ENCODE peak calls at places on chromosome 20, in ten cellular contexts. E is adrenal gland, K is GM23338, B is astrocyte of the spinal cord, Y is HFFc6, W is WERI-Rb-1, T is GM06990, V is WTC11, N is endothelial cell, J is A549. G is an unnamed sample.

GRCh38 chr20:33373735-33374605 is 27.3 kb downstream of the CDK5RAP1 start:
- DNase-seq in T (no peak), Y (peak; percentile 93), J (peak; percentile 93), W (no peak), E (no peak), K (no peak), N (no peak), B (peak; percentile 71), V (no peak), G (peak; percentile 57)

GRCh38 chr20:1434571-1435336 is 31.9 kb downstream of the NSFL1C start:
- DNase-seq in E (no peak), Y (peak; percentile 91), N (peak; percentile 27), V (no peak), K (peak; percentile 54), B (peak; percentile 88), J (no peak), T (peak; percentile 43), W (no peak), G (peak; percentile 83)

GRCh38 chr20:44342240-44342639 is 5.4 kb downstream of the R3HDML start:
- DNase-seq in J (no peak), N (no peak), W (no peak), Y (no peak), T (no peak), V (no peak), B (no peak), E (peak; percentile 57), K (no peak), G (no peak)

GRCh38 chr20:3521852-3522740 is 51.3 kb downstream of the ATRN start:
- DNase-seq in Y (no peak), N (no peak), E (no peak), V (no peak), B (no peak), W (no peak), K (no peak), T (no peak), J (no peak), G (no peak)

GRCh38 chr20:61414455-61414991 is 162.5 kb downstream of the CDH4 start:
- DNase-seq in E (no peak), Y (no peak), J (no peak), N (no peak), B (no peak), W (no peak), T (no peak), V (no peak), K (no peak), G (no peak)

GRCh38 chr20:407097-407952 is 774 bp upstream of the RBCK1 start:
- DNase-seq in T (peak; percentile 87), E (peak; percentile 91), B (peak; percentile 77), Y (peak; percentile 63), V (peak; percentile 89), N (peak; percentile 73), W (peak; percentile 78), K (peak; percentile 93), J (peak; percentile 91), G (peak; percentile 76)

GRCh38 chr20:3090565-3090964 is 6.0 kb upstream of the AVP start:
- DNase-seq in T (no peak), N (no peak), J (no peak), V (no peak), E (no peak), W (no peak), B (no peak), K (no peak), Y (no peak), G (no peak)

GRCh38 chr20:4607287-4607713 is 114.4 kb upstream of the PRND start:
- DNase-seq in N (peak; percentile 64), Y (peak; percentile 64), W (peak; percentile 71), B (peak; percentile 65), J (peak; percentile 84), T (peak; percentile 47), K (peak; percentile 85), E (peak; percentile 83), V (peak; percentile 64), G (peak; percentile 71)

GRCh38 chr20:18465536-18466200 is 1.2 kb downstream of the DZANK1 start:
- DNase-seq in T (no peak), N (no peak), E (no peak), V (no peak), K (no peak), Y (no peak), J (peak; percentile 25), W (no peak), B (no peak), G (no peak)

GRCh38 chr20:31840906-31841816 is 4.2 kb downstream of the FOXS1 start:
- DNase-seq in J (no peak), V (no peak), K (no peak), Y (no peak), W (no peak), N (no peak), B (no peak), E (no peak), T (no peak), G (peak; percentile 21)

GRCh38 chr20:63821824-63822223 is 9.2 kb downstream of the ZBTB46 start:
- DNase-seq in J (no peak), V (no peak), E (no peak), B (no peak), K (no peak), W (no peak), T (no peak), Y (no peak), N (no peak), G (no peak)

GRCh38 chr20:63547484-63548480 is at the start of gene SRMS:
- DNase-seq in N (no peak), J (no peak), Y (no peak), T (no peak), B (no peak), V (peak; percentile 38), W (peak; percentile 24), K (peak; percentile 70), E (no peak), G (peak; percentile 34)

DNA sequence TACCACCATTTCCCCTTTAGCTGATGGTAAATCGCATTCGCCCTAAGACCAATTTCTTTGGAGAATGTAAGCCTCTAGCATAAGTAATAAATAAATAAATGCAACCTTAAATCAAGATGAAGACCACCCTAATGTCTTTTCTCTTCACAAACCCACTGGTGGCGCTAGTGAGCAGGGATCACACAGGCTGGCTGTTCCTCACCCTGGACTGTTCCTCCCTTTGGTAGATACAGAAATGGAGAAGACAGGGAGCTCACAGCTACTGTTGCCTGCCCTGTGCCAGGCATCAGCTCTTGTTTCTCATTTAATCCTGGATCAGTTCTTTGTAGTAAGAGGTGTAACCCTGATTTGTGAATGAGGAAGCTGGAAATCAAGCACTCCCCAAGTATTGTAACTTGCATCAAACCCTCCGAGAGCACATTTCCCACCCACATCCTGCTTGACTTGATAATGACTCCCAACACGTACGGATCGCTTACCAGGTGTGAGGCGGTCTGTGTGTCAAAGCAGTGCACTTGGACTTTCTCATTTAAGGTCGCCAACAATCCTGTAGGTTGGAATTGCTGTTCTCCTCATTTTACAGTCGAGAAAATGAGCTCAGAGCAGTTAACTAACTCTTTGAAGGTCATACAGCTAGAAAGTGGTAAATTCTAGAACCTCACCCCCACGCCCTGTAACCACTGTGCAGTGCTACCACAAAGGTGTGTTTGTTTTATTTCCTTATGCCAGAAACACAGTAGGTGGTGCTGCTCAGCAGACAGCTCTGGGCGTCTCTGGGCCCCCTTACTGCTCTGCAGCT is 236.2 kb downstream of the TSHZ2 start:
- DNase-seq in T (no peak), J (no peak), N (peak; percentile 57), W (no peak), E (no peak), K (peak; percentile 85), B (no peak), Y (no peak), V (peak; percentile 81), G (no peak)
- TF ChIP-seq CTCF in T (peak; percentile 33), J (no peak), N (peak; percentile 55), W (peak; percentile 25), E (no peak), K (peak; percentile 78), B (no peak), Y (no peak), V (peak; percentile 63), G (no peak)

GRCh38 chr20:46967647-46968046 is 73.0 kb downstream of the EYA2 start:
- DNase-seq in B (no peak), V (no peak), E (no peak), W (no peak), N (no peak), T (no peak), J (no peak), Y (no peak), K (no peak), G (no peak)
- TF ChIP-seq CTCF in B (no peak), V (no peak), E (no peak), W (peak; percentile 31), N (no peak), T (no peak), J (no peak), Y (peak; percentile 19), K (no peak), G (no peak)

DNA sequence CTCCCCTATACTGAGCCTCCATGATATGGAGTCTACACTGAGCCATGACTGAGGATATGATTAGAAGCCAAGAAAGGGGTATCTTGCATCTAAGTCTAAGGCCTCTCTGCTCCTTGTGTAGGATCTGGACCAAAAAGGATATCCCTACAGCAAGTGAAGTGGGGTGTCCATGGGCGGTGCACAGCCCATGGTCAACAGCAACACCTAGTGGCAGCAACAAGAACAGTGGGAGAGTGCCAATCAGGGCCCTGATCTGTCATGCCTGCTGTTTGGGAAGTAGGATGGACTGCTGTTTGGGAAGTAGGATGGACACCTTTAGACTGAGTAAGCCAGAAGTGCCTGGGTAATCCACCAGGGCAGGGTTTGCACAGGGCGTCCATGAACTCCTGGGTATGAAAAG is 22.4 kb downstream of the PTGIS start:
- DNase-seq in K (peak; percentile 27), B (no peak), J (peak; percentile 22), E (no peak), N (no peak), T (no peak), Y (no peak), V (no peak), W (no peak), G (no peak)
- TF ChIP-seq CTCF in K (peak; percentile 59), B (peak; percentile 24), J (no peak), E (no peak), N (peak; percentile 22), T (peak; percentile 8), Y (peak; percentile 56), V (no peak), W (peak; percentile 65), G (no peak)

DNA sequence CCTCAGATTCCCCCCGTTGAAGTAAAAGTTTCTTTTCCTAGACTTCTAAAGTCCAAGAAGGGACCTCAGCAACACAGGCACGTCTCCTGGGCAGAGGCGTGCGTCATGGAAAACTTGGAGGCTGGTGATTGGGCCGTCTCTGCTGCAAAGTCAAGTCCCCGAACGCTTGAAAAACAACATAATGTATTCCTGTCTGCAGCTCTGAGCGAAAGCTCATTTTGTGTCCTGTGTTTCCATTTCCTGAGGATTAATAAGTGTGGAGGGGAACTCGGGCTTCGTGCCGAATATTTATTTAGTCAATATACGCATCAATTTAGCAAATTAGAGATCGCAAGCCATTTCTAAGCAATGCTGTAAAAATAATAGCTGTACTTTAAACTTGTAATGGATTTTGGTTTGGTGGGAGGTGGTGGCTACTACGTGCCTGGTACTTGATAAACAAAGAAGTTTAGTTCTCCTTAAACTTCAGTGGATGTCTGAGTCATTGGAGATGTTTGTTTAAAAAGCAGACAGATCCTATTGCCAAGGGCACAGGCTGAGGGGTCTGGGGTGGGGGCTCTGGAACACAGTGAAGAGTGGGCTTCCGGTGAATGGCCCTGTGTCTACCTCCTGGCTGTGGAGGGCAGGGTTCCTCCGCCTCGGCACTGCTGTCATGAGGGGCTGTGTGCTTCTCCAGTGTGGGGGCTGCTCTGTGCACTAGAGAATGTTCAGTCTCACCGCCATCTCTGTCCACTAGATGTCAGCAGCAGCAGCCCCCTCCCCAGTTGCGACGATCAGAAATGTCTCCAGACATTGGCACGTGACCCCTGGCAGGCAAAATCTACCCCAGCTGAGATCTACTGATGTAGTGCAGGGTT is 21.8 kb downstream of the PCK1 start:
- DNase-seq in V (peak; percentile 52), Y (no peak), N (peak; percentile 52), W (peak; percentile 53), J (no peak), B (peak; percentile 75), K (peak; percentile 67), E (peak; percentile 76), T (no peak), G (no peak)
- TF ChIP-seq CTCF in V (peak; percentile 36), Y (peak; percentile 54), N (peak; percentile 52), W (peak; percentile 90), J (peak; percentile 45), B (peak; percentile 73), K (peak; percentile 76), E (no peak), T (peak; percentile 47), G (no peak)